ENCODE peak calls at places on chromosomes 4 and X, in four cellular contexts. F is EL, P is small intestine, G is Right ventricle myocardium superior. M is an unnamed sample.

GRCh38 chr4:150589174-150589573 is 7.2 kb downstream of the MAB21L2 start:
- DNase-seq in F (no peak), P (no peak), G (no peak), M (no peak)

GRCh38 chr4:137651128-137651527 is 118.8 kb upstream of the PCDH18 start:
- DNase-seq in F (peak), P (no peak), G (no peak), M (no peak)

GRCh38 chr4:77600521-77601451 is 4.8 kb upstream of the CXCL13 start:
- DNase-seq in F (peak), P (peak), G (no peak), M (peak)

GRCh38 chr4:140149851-140150635 is 3.9 kb downstream of the MAML3 start:
- DNase-seq in F (peak), P (peak), G (peak), M (no peak)

GRCh38 chrX:109822861-109823260 is 89.8 kb upstream of the ACSL4 start:
- DNase-seq in F (peak), P (no peak), G (no peak), M (no peak)

GRCh38 chrX:38312436-38312835 is 14.9 kb downstream of the RPGR start:
- DNase-seq in F (peak), P (no peak), G (no peak), M (peak)

GRCh38 chrX:6432211-6432610 is 102.7 kb downstream of the VCX3A start:
- DNase-seq in F (no peak), P (no peak), G (no peak), M (no peak)

GRCh38 chr4:24521544-24521943 is 62.8 kb downstream of the DHX15 start:
- DNase-seq in F (no peak), P (no peak), G (no peak), M (no peak)

GRCh38 chr4:110306363-110306762 is 107.9 kb upstream of the ELOVL6 start:
- DNase-seq in F (no peak), P (no peak), G (no peak), M (no peak)

GRCh38 chr4:18579222-18579621 is 557.7 kb upstream of the LCORL start:
- DNase-seq in F (no peak), P (no peak), G (no peak), M (no peak)

GRCh38 chrX:109281478-109282275 is 200.2 kb downstream of the GUCY2F start:
- DNase-seq in F (no peak), P (peak), G (no peak), M (no peak)

GRCh38 chr4:126328914-126329313 is 1014.2 kb downstream of the FAT4 start:
- DNase-seq in F (no peak), P (no peak), G (no peak), M (no peak)

GRCh38 chr4:56156141-56156540 is 207.4 kb downstream of the CEP135 start:
- DNase-seq in F (no peak), P (no peak), G (no peak), M (no peak)

GRCh38 chr4:175705407-175705806 is 106.7 kb downstream of the GPM6A start:
- DNase-seq in F (peak), P (no peak), G (no peak), M (no peak)

GRCh38 chrX:56763556-56764152 is 34.6 kb downstream of the NBDY start:
- DNase-seq in F (no peak), P (no peak), G (no peak), M (no peak)

GRCh38 chr4:1842993-1843448 is 12.9 kb downstream of the LETM1 start:
- DNase-seq in F (peak), P (no peak), G (peak), M (no peak)

GRCh38 chrX:40155617-40156471 is 58.1 kb upstream of the BCOR start:
- DNase-seq in F (no peak), P (peak), G (peak), M (no peak)

GRCh38 chr4:153222162-153222789 is 18.0 kb downstream of the TRIM2 start:
- DNase-seq in F (peak), P (peak), G (peak), M (no peak)